ENCODE peak calls at places on chromosomes 4 and X, in six cellular contexts. E is effector memory CD4-positive, alpha-beta T cell; J is CD8-positive, alpha-beta T cell; R is psoas muscle; X is brain microvascular endothelial cell; G is cardiac muscle cell. L is an unnamed sample.
A peak's percentile ranks its signal among the peaks of the same experiment; 100 is the strongest.

GRCh38 chrX:109384569-109385174 is 97.2 kb downstream of the GUCY2F start:
- DNase-seq in E (no peak), X (peak; percentile 18), G (peak; percentile 57), R (no peak), J (no peak), L (no peak)

GRCh38 chr4:5770051-5770450 is 59.0 kb downstream of the EVC start:
- DNase-seq in E (no peak), J (no peak), X (no peak), R (no peak), G (no peak), L (no peak)

GRCh38 chr4:77194366-77194765 is 37.4 kb downstream of the CCNG2 start:
- DNase-seq in E (no peak), X (no peak), J (no peak), G (no peak), R (no peak), L (no peak)

GRCh38 chrX:121479406-121479805 is 432.0 kb downstream of the GLUD2 start:
- DNase-seq in G (no peak), X (peak; percentile 0), J (no peak), R (no peak), E (no peak), L (no peak)

GRCh38 chr4:99832854-99833253 is 16.2 kb downstream of the DAPP1 start:
- DNase-seq in E (no peak), G (no peak), X (no peak), J (no peak), R (no peak), L (no peak)

GRCh38 chrX:69236641-69237040 is 71.4 kb upstream of the PJA1 start:
- DNase-seq in R (no peak), G (no peak), J (no peak), E (no peak), X (no peak), L (no peak)

GRCh38 chrX:154013614-154014360 is 5.9 kb downstream of the IRAK1 start:
- DNase-seq in R (peak; percentile 71), G (peak; percentile 42), X (no peak), E (no peak), J (peak; percentile 64), L (no peak)

GRCh38 chr4:17544831-17545234 is 29.9 kb downstream of the CLRN2 start:
- DNase-seq in R (no peak), E (no peak), X (no peak), G (no peak), J (no peak), L (no peak)

GRCh38 chrX:107713205-107714195 is 62.1 kb downstream of the TSC22D3 start:
- DNase-seq in X (no peak), E (peak; percentile 47), G (no peak), R (peak; percentile 56), J (peak; percentile 44), L (no peak)

GRCh38 chr4:40874331-40874730 is 124.6 kb downstream of the NSUN7 start:
- DNase-seq in R (no peak), E (no peak), J (no peak), X (no peak), G (peak; percentile 38), L (no peak)

GRCh38 chr4:109977854-109978501 is 65.3 kb downstream of the EGF start:
- DNase-seq in X (peak; percentile 64), J (no peak), E (no peak), G (peak; percentile 41), R (no peak), L (no peak)

GRCh38 chrX:21524008-21524407 is 134.1 kb downstream of the KLHL34 start:
- DNase-seq in E (no peak), J (no peak), R (no peak), X (no peak), G (no peak), L (no peak)

GRCh38 chrX:67555578-67556203 is 11.9 kb downstream of the AR start:
- DNase-seq in G (peak; percentile 26), X (peak; percentile 31), E (no peak), J (no peak), R (peak; percentile 43), L (no peak)

GRCh38 chr4:1166509-1167243 is 5.7 kb downstream of the SPON2 start:
- DNase-seq in G (no peak), X (no peak), R (no peak), E (no peak), J (no peak), L (no peak)

GRCh38 chr4:1167244-1167949 is 5.0 kb downstream of the SPON2 start:
- DNase-seq in X (peak; percentile 82), J (peak; percentile 91), R (peak; percentile 89), E (peak; percentile 75), G (peak; percentile 83), L (peak; percentile 92)

GRCh38 chr4:1169171-1169671 is 3.2 kb downstream of the SPON2 start:
- DNase-seq in X (no peak), R (peak; percentile 47), J (no peak), G (no peak), E (no peak), L (no peak)

GRCh38 chr4:1169691-1170096 is 2.7 kb downstream of the SPON2 start:
- DNase-seq in X (no peak), E (no peak), J (no peak), R (peak; percentile 57), G (no peak), L (no peak)

DNA sequence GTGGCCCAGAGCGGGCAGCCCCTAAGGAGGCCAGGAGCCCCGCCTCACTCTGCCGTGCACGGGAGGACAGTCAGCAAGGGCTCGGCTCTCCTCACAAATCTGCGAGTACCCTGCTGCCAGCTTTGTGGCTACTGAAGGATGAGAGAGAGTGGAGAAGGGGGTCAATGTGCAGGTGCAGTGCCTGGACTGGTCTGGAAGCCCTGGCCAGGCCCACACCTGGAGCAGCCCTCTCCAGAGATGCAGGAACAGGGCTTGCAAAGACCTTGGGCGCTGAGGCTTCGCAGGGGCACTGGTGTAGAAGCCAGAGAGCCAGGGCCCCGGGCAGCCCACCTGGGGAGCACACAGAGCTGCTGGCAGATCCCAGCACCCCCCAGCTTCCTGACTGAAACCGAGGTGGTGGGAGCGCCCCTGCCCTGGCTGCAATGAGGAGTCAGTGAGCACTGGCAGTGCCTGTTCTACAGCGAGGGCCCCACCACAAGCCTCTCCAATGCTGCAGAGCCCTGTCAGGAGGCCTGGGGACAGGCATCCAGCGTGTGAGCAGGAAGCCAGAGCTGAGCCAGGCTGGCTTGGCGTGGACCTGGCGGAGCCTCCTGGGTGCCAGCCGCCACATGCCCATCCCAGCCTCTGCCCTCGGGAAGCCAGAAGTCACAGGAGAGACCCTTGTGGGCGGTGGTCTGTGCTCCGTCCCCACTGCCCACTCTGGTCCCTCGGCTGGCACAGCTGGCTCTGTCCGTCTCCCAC is 3.9 kb downstream of the SPON2 start:
- DNase-seq in G (no peak), X (no peak), R (peak; percentile 50), E (no peak), J (no peak), L (no peak)
- H3K4me3 ChIP-seq in G (no peak overlapping the region), X (no peak overlapping the region), R (no peak overlapping the region), E (no peak overlapping the region), J (peak overlapping the region; percentile 92), L (peak overlapping the region; percentile 68)

DNA sequence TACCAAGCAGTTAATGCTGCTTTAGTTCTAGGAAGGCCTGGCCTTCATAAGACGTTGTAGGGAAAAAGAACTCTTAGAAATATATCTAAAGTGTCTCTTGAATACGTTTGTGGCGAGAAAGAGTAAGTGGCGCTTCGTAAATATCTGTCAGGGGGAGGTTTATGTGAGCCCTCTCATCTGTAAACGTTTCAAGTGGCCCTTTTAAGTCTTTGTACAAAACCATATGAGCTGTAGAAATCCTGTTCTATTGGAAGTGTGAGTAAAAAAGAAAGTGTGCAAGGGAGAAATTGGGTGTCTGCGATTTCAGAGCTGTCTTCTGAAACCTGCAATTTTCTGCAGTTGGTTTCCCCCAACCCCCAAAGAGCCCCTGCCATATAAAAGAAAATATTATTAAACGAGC is 8.6 kb upstream of the INTU start:
- DNase-seq in J (no peak), E (no peak), X (no peak), G (no peak), R (no peak), L (no peak)
- H3K4me3 ChIP-seq in J (no peak overlapping the region), E (no peak overlapping the region), X (peak overlapping the region; percentile 73), G (no peak overlapping the region), R (peak overlapping the region; percentile 69), L (no peak overlapping the region)

GRCh38 chrX:53084043-53084570 is 1.9 kb downstream of the TSPYL2 start:
- DNase-seq in R (no peak), G (no peak), J (no peak), E (no peak), X (no peak), L (no peak)
- H3K4me3 ChIP-seq in R (peak overlapping the region; percentile 73), G (no peak overlapping the region), J (no peak overlapping the region), E (no peak overlapping the region), X (no peak overlapping the region), L (no peak overlapping the region)

DNA sequence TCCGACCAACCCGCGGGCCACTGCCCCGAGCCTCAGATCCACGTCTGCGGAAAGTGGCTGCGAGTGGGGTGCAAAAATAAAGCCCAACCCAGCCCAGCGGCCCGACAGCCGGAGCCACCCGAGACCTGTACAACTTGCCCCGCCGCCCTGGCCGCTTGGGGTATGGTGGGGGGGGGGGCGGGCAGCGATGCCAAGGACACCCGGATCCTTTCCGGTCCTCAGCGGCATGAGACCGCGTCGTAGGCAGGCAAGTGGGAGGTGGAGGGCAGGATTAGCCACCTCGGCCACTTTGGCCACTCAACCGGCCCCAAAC is 1.6 kb downstream of the SLITRK4 start:
- DNase-seq in E (no peak), J (no peak), X (no peak), R (no peak), G (no peak), L (no peak)
- H3K4me3 ChIP-seq in E (no peak overlapping the region), J (no peak overlapping the region), X (peak overlapping the region; percentile 9), R (peak overlapping the region; percentile 64), G (peak overlapping the region; percentile 55), L (no peak overlapping the region)

GRCh38 chr4:168817418-168817817 is 192.6 kb downstream of the CBR4 start:
- DNase-seq in E (no peak), J (no peak), X (no peak), G (no peak), R (no peak), L (no peak)
- H3K4me3 ChIP-seq in E (no peak overlapping the region), J (no peak overlapping the region), X (no peak overlapping the region), G (no peak overlapping the region), R (peak overlapping the region; percentile 42), L (no peak overlapping the region)

GRCh38 chrX:155333701-155334100 is 713 bp downstream of the CLIC2 start:
- DNase-seq in R (no peak), G (no peak), J (no peak), E (no peak), X (no peak), L (no peak)
- H3K4me3 ChIP-seq in R (peak overlapping the region; percentile 58), G (no peak overlapping the region), J (no peak overlapping the region), E (no peak overlapping the region), X (no peak overlapping the region), L (no peak overlapping the region)

GRCh38 chr4:98631506-98631905 is 26.9 kb downstream of the TSPAN5 start:
- DNase-seq in J (no peak), R (no peak), G (no peak), E (no peak), X (no peak), L (no peak)
- H3K4me3 ChIP-seq in J (no peak overlapping the region), R (no peak overlapping the region), G (no peak overlapping the region), E (no peak overlapping the region), X (no peak overlapping the region), L (no peak overlapping the region)